ENCODE peak calls at places on chromosomes 5 and 9, in eight cellular contexts. W, K, P, C, O, F, G and R are unnamed samples.

GRCh38 chr5:154412925-154413324 is 32.9 kb upstream of the SAP30L start:
- DNase-seq in W (no peak), K (no peak), P (no peak), C (no peak), O (no peak), F (no peak), G (no peak), R (no peak)

GRCh38 chr5:172534229-172535169 is 80.2 kb upstream of the SH3PXD2B start:
- DNase-seq in W (peak), K (no peak), P (no peak), C (no peak), O (no peak), F (no peak), G (peak), R (no peak)

GRCh38 chr5:12330381-12330780 is 426.1 kb upstream of the CTNND2 start:
- DNase-seq in W (no peak), K (no peak), P (no peak), C (no peak), O (no peak), F (no peak), G (no peak), R (no peak)

GRCh38 chr9:132068604-132069003 is 11.1 kb downstream of the MED27 start:
- DNase-seq in W (no peak), K (no peak), P (no peak), C (no peak), O (no peak), F (no peak), G (no peak), R (no peak)

GRCh38 chr9:100505564-100506159 is 32.7 kb downstream of the TMEFF1 start:
- DNase-seq in W (peak), K (peak), P (no peak), C (peak), O (peak), F (peak), G (peak), R (peak)

GRCh38 chr5:157115502-157115901 is 6.7 kb upstream of the HAVCR2 start:
- DNase-seq in W (no peak), K (no peak), P (no peak), C (no peak), O (no peak), F (no peak), G (no peak), R (no peak)

GRCh38 chr5:6282360-6282759 is 96.0 kb downstream of the MED10 start:
- DNase-seq in W (no peak), K (no peak), P (no peak), C (no peak), O (no peak), F (no peak), G (no peak), R (no peak)

GRCh38 chr5:104179057-104179456 is 616.5 kb upstream of the NUDT12 start:
- DNase-seq in W (no peak), K (no peak), P (no peak), C (peak), O (peak), F (peak), G (peak), R (no peak)

GRCh38 chr5:139844472-139845145 is 49.0 kb downstream of the PSD2 start:
- DNase-seq in W (peak), K (peak), P (peak), C (peak), O (peak), F (peak), G (peak), R (peak)

GRCh38 chr9:26158631-26159150 is 480.4 kb upstream of the TUSC1 start:
- DNase-seq in W (no peak), K (no peak), P (no peak), C (no peak), O (no peak), F (no peak), G (no peak), R (no peak)

GRCh38 chr9:26165426-26165825 is 487.2 kb upstream of the TUSC1 start:
- DNase-seq in W (no peak), K (no peak), P (no peak), C (no peak), O (no peak), F (no peak), G (no peak), R (no peak)

GRCh38 chr9:26163931-26164330 is 485.7 kb upstream of the TUSC1 start:
- DNase-seq in W (no peak), K (no peak), P (no peak), C (no peak), O (no peak), F (no peak), G (no peak), R (no peak)

GRCh38 chr9:26157411-26157810 is 479.2 kb upstream of the TUSC1 start:
- DNase-seq in W (no peak), K (no peak), P (no peak), C (no peak), O (no peak), F (no peak), G (no peak), R (no peak)

DNA sequence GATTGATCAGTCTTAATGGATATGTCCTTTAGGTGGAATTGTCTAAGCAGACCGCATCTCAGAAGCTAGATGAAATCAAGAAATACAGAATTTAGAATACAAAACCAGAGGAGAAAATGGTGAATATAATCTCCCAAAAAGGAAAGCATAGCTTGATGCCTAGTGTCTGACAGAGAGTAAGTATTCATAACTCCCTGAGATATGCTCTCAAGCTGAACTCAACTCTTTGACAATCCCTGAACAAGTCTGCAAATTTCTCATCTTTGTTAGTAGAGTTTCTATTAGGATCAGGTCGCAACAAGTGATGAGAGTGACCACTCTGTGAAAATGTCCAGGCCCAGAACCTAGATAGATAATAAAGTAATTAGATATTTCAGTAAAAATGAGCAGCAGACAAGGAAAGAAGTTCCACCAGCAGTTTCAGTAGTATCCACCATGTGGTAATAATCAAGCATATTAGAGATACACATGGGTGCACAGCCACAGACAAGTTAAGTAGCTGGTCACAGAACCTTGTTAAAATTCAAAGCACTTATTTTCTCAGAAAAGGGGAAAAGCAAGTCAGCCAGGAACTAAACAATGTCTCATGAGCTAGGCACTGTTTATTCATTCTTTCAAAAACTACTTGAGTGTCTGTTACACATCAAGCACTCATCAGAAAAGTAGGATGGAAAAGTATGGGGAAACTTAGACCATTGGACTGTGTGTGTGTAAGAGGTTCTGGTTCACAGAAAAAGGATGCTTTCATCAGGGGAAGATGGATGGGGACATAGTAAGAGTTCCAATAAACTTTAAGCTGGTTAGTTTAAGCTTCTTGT is 481.5 kb upstream of the TUSC1 start:
- DNase-seq in W (no peak), K (no peak), P (no peak), C (no peak), O (no peak), F (no peak), G (no peak), R (no peak)
- H3K27ac ChIP-seq in W (no peak), K (no peak), P (no peak), C (no peak), O (no peak), F (no peak), G (no peak), R (no peak)

DNA sequence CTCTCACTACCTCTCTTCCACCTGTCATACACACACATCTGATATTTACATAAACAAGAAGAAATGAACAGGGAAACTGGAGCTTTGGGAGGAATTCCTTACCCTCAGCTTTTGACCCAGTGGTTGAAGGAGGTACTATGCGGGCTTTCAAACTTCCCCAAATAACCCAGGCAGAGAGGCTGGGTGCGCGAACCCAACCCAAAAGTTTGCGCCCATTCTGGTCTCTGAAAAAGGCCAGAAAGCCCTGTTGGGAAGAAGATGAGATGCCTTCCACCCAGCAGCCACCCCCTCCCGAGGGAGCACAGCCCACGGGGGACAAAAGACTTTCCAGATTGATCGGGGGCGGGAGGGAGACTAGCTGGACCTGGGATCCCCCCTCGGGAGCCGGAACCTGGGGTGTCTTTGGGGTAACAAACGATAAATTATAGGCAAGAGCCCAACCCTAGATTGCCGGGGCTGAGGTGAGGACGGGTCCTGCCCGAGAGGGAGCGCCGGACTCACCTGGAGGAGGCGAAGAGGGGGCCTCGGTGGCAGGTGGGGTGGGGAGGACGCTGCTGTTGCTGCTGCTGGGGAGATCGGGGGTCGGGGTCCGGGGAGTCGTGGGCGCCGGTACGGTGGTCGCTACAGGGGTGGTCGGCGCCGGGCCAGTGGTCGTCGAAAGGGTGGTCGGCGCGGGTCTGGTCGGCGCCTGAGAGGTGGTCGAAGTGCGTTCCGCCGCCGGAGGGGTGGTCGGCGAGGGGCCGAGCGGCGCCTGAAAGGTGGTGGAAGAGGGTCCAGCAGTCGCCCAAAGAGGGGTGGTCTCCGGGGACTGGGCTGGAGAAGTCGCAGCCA is 798 bp downstream of the MEGF9 start:
- DNase-seq in W (peak), K (peak), P (peak), C (no peak), O (no peak), F (no peak), G (no peak), R (no peak)
- H3K27ac ChIP-seq in W (peak), K (peak), P (peak), C (no peak), O (no peak), F (peak), G (peak), R (peak)

DNA sequence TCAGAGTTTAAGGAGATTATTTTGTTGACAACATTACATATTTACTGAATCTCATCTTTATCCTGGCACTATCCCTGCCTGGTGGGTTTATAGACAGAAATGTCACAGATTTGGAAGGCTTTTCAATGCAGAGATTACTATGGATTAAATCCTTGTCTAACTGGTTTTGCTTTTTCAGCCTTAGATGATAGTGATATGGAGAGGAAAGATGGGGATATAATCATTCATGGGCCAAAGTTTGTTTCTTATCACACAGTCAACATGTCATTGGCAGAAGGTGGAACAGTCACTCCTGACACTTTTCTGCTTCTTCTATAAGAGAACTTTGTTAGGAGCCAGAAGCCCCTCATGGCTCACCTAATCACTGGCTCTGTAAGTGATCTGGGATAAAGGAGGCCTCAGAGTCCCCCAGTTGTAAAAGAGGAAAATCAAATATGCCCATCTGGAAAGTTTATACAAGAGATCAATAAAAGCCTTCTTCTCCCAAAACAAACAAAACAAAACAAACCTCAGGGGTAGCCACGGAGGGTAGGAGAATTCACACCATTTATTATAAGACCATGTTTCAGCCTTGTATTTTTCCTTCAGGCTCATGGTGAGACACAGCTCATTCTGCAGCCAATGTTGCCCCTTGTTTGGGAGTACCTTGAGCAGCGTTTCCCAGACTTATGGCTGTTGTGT is 101.2 kb downstream of the PCSK1 start:
- DNase-seq in W (no peak), K (no peak), P (no peak), C (no peak), O (no peak), F (no peak), G (no peak), R (no peak)
- H3K27ac ChIP-seq in W (no peak), K (no peak), P (no peak), C (no peak), O (peak), F (peak), G (no peak), R (no peak)

GRCh38 chr5:96627792-96628191 is 34.4 kb upstream of the CAST start:
- DNase-seq in W (no peak), K (no peak), P (no peak), C (no peak), O (no peak), F (no peak), G (no peak), R (no peak)
- H3K27ac ChIP-seq in W (no peak), K (no peak), P (peak), C (peak), O (no peak), F (peak), G (no peak), R (no peak)

GRCh38 chr9:110140276-110140675 is 67.7 kb downstream of the C9orf152 start:
- DNase-seq in W (no peak), K (no peak), P (no peak), C (no peak), O (no peak), F (no peak), G (no peak), R (no peak)
- H3K27ac ChIP-seq in W (peak), K (peak), P (no peak), C (no peak), O (no peak), F (no peak), G (no peak), R (no peak)

GRCh38 chr9:127188396-127188795 is 66.0 kb upstream of the ANGPTL2 start:
- DNase-seq in W (peak), K (no peak), P (peak), C (no peak), O (no peak), F (no peak), G (no peak), R (no peak)
- H3K27ac ChIP-seq in W (peak), K (peak), P (no peak), C (no peak), O (no peak), F (peak), G (no peak), R (no peak)

DNA sequence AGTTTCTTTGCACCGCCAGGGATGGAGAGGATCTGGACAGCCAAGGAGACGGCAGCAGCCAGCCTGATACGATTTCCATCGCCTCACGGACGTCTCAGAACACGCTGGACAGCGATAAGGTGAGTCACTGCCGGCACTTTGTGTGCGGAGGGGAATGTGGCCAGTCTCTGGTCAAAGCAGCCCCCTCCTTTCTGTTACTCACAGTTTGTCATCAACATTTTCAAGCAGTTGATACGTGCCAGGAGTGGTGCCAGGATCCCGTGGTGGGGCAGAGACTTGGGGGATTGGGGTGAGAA is 175.1 kb upstream of the OTULINL start:
- DNase-seq in W (no peak), K (no peak), P (no peak), C (peak), O (no peak), F (no peak), G (no peak), R (no peak)
- H3K27ac ChIP-seq in W (peak), K (peak), P (peak), C (peak), O (no peak), F (peak), G (no peak), R (no peak)

GRCh38 chr5:173554989-173555705 is 61.3 kb downstream of the BOD1 start:
- DNase-seq in W (no peak), K (no peak), P (no peak), C (no peak), O (no peak), F (no peak), G (no peak), R (no peak)
- H3K27ac ChIP-seq in W (no peak), K (peak), P (no peak), C (no peak), O (no peak), F (no peak), G (no peak), R (no peak)